ENCODE peak calls at places on chromosomes 3 and 15, in eight cellular contexts. H is A549, E is HCT116, C is endothelial cell of umbilical vein, F is H1, O is HepG2, Z is GM12878, X is K562. K is an unnamed sample.

GRCh38 chr15:35756588-35756987 is 210.6 kb upstream of the DPH6 start:
- DNase-seq in H (no peak), E (no peak), C (no peak), F (no peak), O (no peak), Z (no peak), X (no peak), K (no peak)

GRCh38 chr3:64945171-64945684 is 257.4 kb upstream of the ADAMTS9 start:
- DNase-seq in H (no peak), E (no peak), C (peak), F (peak), O (no peak), Z (no peak), X (no peak), K (no peak)

GRCh38 chr3:66480666-66481065 is 20.2 kb downstream of the LRIG1 start:
- DNase-seq in H (no peak), E (no peak), C (peak), F (no peak), O (peak), Z (peak), X (no peak), K (no peak)

GRCh38 chr3:42655331-42655888 is 1.9 kb downstream of the ZBTB47 start:
- DNase-seq in H (no peak), E (no peak), C (peak), F (peak), O (no peak), Z (no peak), X (no peak), K (no peak)

GRCh38 chr3:23004971-23005370 is 198.2 kb upstream of the UBE2E2 start:
- DNase-seq in H (peak), E (no peak), C (no peak), F (no peak), O (peak), Z (no peak), X (no peak), K (no peak)

GRCh38 chr3:108127301-108127988 is 36.6 kb upstream of the CD47 start:
- DNase-seq in H (no peak), E (no peak), C (no peak), F (no peak), O (no peak), Z (peak), X (no peak), K (peak)

GRCh38 chr15:62365795-62366442 is 200.8 kb upstream of the C2CD4B start:
- DNase-seq in H (no peak), E (no peak), C (no peak), F (no peak), O (peak), Z (no peak), X (no peak), K (no peak)

GRCh38 chr3:182490601-182491485 is 302.5 kb upstream of the ATP11B start:
- DNase-seq in H (peak), E (peak), C (peak), F (no peak), O (peak), Z (no peak), X (peak), K (peak)

GRCh38 chr3:45048244-45048643 is 22.1 kb downstream of the CLEC3B start:
- DNase-seq in H (no peak), E (no peak), C (no peak), F (no peak), O (no peak), Z (no peak), X (no peak), K (no peak)

GRCh38 chr3:18124501-18124900 is 300.6 kb downstream of the SATB1 start:
- DNase-seq in H (no peak), E (peak), C (no peak), F (no peak), O (no peak), Z (no peak), X (no peak), K (peak)

GRCh38 chr3:183904833-183905780 is 20.4 kb upstream of the PARL start:
- DNase-seq in H (no peak), E (no peak), C (no peak), F (no peak), O (no peak), Z (no peak), X (no peak), K (no peak)

GRCh38 chr3:53618946-53619345 is 124.5 kb downstream of the CACNA1D start:
- DNase-seq in H (no peak), E (no peak), C (no peak), F (peak), O (no peak), Z (no peak), X (no peak), K (no peak)

GRCh38 chr3:53748512-53749271 is 97.5 kb downstream of the CHDH start:
- DNase-seq in H (no peak), E (no peak), C (no peak), F (no peak), O (no peak), Z (peak), X (no peak), K (no peak)

GRCh38 chr3:3853584-3853983 is 54.4 kb downstream of the LRRN1 start:
- DNase-seq in H (no peak), E (no peak), C (no peak), F (no peak), O (no peak), Z (no peak), X (no peak), K (peak)

GRCh38 chr3:122149228-122149627 is 34.2 kb upstream of the CASR start:
- DNase-seq in H (no peak), E (no peak), C (no peak), F (no peak), O (no peak), Z (no peak), X (no peak), K (no peak)

GRCh38 chr3:82525-82924 is 114.0 kb upstream of the CHL1 start:
- DNase-seq in H (no peak), E (no peak), C (no peak), F (no peak), O (no peak), Z (no peak), X (no peak), K (no peak)

GRCh38 chr3:155382396-155383042 is 89.0 kb upstream of the STRIT1 start:
- DNase-seq in H (peak), E (peak), C (peak), F (peak), O (peak), Z (no peak), X (peak), K (peak)

GRCh38 chr3:53806182-53807116 is 39.8 kb downstream of the CHDH start:
- DNase-seq in H (no peak), E (no peak), C (no peak), F (no peak), O (peak), Z (peak), X (no peak), K (no peak)

GRCh38 chr3:264394-265156 is 68.0 kb downstream of the CHL1 start:
- DNase-seq in H (peak), E (no peak), C (no peak), F (no peak), O (peak), Z (no peak), X (no peak), K (peak)

DNA sequence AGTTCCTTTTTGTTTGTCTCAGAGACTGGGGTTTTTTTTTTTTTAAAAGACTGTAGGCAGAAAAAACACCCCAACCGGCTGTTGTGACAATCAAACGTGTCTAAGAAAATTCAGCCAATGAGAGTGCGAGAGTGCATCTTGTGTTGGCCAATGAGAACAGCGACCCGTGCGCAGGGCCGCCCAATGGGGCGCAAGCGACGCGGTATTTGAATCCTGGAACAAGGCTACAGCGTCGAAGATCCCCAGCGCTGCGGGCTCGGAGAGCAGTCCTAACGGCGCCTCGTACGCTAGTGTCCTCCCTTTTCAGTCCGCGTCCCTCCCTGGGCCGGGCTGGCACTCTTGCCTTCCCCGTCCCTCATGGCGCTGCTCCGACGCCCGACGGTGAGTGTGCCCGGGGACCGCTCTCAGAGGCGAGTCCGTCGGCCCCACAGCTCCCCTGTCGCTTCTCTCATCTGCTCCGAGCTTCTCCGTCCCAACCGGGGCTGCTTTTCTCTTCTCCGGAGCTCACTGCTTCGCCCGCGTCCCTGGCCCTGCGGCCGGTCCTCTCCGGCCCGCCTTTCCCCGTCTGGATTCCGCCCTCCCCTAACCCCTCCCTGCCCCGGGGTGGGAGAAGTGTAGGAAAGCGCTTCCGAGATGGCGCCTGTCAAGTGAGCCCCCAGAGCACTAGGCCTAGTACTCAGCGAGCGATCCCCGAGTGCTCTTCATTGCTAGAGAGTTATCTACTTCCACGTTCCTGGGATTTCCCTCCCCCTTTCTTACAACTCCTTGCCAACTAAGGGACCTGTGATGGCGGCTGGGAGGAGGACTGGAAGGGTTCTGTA is at the start of gene CCNB2:
- DNase-seq in H (peak), E (peak), C (peak), F (peak), O (peak), Z (peak), X (peak), K (peak)
- TF ChIP-seq POLR2A in H (peak), E (peak), C (peak), F (peak), O (peak), Z (peak), X (peak), K (peak)

DNA sequence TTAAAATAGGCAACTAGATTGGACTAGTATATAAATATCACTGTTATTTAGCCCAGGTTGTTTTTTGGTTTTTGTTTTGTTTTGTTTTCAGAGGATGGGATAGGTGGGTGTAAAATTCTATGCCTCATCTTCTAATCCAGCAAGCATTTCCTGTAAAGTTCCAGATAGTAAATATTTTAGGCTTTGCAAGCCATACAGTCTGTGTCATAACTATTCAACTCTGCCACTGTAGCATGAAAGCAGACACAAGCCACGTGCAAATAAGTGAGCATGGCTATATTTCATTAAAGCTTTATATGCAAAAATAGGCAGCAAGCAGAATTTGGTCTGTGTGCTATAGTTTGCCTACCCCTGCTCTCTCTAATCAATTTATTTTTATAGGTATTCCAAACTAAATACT is 657.3 kb upstream of the TGFBR2 start:
- DNase-seq in H (no peak), E (no peak), C (no peak), F (no peak), O (no peak), Z (no peak), X (no peak), K (no peak)
- TF ChIP-seq MAX in H (no peak), E (no peak), C (no peak), F (no peak), O (no peak), Z (no peak), X (no peak), K (no peak)

DNA sequence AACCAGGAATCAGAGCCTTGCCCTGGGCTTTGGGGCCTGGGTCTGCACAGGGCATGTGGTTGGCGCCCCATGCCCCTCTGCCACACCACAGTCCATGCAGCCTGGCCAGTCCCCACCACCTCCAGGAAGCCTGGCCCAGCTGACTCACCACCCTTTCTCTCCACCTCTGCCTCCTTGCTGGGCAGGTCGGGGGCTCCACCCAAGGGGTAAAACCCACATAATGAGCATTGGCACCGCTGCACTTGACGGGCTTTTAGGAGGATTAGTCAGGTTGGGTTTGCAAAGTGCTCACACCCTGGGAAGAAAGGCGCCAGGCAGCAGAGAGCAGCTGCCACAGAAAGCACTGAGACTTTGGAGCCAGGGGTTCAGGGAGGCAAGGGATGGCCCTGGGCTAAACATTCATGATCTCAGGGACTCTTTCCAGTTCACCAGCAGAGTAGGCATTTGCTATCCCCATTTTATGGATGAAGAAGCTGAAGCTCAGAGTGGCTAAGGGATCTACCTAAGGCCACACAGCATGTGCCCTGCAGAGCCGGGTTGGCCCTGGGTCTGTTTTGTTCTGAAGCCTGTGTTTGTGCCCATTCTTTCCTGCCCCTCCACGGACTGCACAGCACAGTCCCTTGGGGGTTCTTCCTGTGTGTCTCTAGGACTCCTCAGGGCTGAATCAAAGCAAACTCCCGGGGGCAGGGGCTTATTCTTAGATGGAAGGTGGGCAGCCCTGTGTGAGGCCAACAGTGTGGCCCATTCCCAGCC is 113.4 kb downstream of the ETFA start:
- DNase-seq in H (no peak), E (peak), C (no peak), F (no peak), O (no peak), Z (no peak), X (no peak), K (no peak)
- TF ChIP-seq CTCF in H (no peak), E (no peak), C (no peak), F (no peak), O (no peak), Z (no peak), X (no peak), K (no peak)

GRCh38 chr3:48429416-48430358 is at the start of gene PLXNB1:
- DNase-seq in H (peak), E (no peak), C (peak), F (peak), O (peak), Z (no peak), X (peak), K (peak)
- TF ChIP-seq POLR2A in H (peak), E (no peak), C (no peak), F (peak), O (no peak), Z (peak), X (peak), K (peak)

GRCh38 chr3:126657901-126658300 is 3.0 kb upstream of the TXNRD3 start:
- DNase-seq in H (no peak), E (no peak), C (no peak), F (no peak), O (no peak), Z (no peak), X (no peak), K (no peak)

GRCh38 chr3:126655887-126656286 is 963 bp upstream of the TXNRD3 start:
- DNase-seq in H (no peak), E (no peak), C (no peak), F (no peak), O (no peak), Z (no peak), X (no peak), K (no peak)

GRCh38 chr3:126658584-126658983 is 3.7 kb upstream of the TXNRD3 start:
- DNase-seq in H (no peak), E (no peak), C (no peak), F (no peak), O (no peak), Z (no peak), X (no peak), K (no peak)

GRCh38 chr3:126654571-126655393 is at the start of gene TXNRD3:
- DNase-seq in H (peak), E (peak), C (peak), F (peak), O (peak), Z (no peak), X (peak), K (peak)

GRCh38 chr3:126656376-126657134 is 1.6 kb upstream of the TXNRD3 start:
- DNase-seq in H (no peak), E (no peak), C (no peak), F (no peak), O (no peak), Z (no peak), X (no peak), K (no peak)
- TF ChIP-seq MAX in H (no peak), E (no peak), C (no peak), F (no peak), O (no peak), Z (no peak), X (no peak), K (no peak)

GRCh38 chr3:13025778-13026518 is 47.3 kb downstream of the IQSEC1 start:
- DNase-seq in H (no peak), E (no peak), C (no peak), F (no peak), O (no peak), Z (no peak), X (no peak), K (no peak)
- TF ChIP-seq CTCF in H (no peak), E (no peak), C (no peak), F (no peak), O (no peak), Z (no peak), X (no peak), K (no peak)

GRCh38 chr15:75620043-75620775 is 5.3 kb downstream of the SNUPN start:
- DNase-seq in H (no peak), E (no peak), C (no peak), F (no peak), O (no peak), Z (no peak), X (no peak), K (peak)

GRCh38 chr15:75625542-75626347 is at the start of gene SNUPN:
- DNase-seq in H (peak), E (peak), C (peak), F (peak), O (peak), Z (peak), X (peak), K (peak)

GRCh38 chr15:75616766-75617165 is 8.8 kb downstream of the SNUPN start:
- DNase-seq in H (no peak), E (no peak), C (no peak), F (no peak), O (no peak), Z (no peak), X (no peak), K (no peak)

GRCh38 chr15:75622505-75622904 is 3.0 kb downstream of the SNUPN start:
- DNase-seq in H (no peak), E (no peak), C (no peak), F (no peak), O (no peak), Z (no peak), X (no peak), K (no peak)

GRCh38 chr15:75620776-75621536 is 4.6 kb downstream of the SNUPN start:
- DNase-seq in H (no peak), E (no peak), C (peak), F (no peak), O (no peak), Z (no peak), X (no peak), K (peak)
- TF ChIP-seq POLR2A in H (no peak), E (no peak), C (no peak), F (no peak), O (no peak), Z (no peak), X (no peak), K (no peak)

GRCh38 chr15:69145694-69146492 is 14.5 kb upstream of the GLCE start:
- DNase-seq in H (no peak), E (no peak), C (no peak), F (peak), O (no peak), Z (no peak), X (no peak), K (peak)

GRCh38 chr15:69146724-69147435 is 13.6 kb upstream of the GLCE start:
- DNase-seq in H (no peak), E (no peak), C (no peak), F (peak), O (no peak), Z (no peak), X (no peak), K (no peak)

GRCh38 chr15:69143756-69144436 is 16.5 kb upstream of the GLCE start:
- DNase-seq in H (no peak), E (no peak), C (no peak), F (no peak), O (no peak), Z (no peak), X (no peak), K (no peak)

GRCh38 chr15:69145149-69145693 is 15.2 kb upstream of the GLCE start:
- DNase-seq in H (no peak), E (no peak), C (no peak), F (no peak), O (no peak), Z (no peak), X (no peak), K (no peak)

DNA sequence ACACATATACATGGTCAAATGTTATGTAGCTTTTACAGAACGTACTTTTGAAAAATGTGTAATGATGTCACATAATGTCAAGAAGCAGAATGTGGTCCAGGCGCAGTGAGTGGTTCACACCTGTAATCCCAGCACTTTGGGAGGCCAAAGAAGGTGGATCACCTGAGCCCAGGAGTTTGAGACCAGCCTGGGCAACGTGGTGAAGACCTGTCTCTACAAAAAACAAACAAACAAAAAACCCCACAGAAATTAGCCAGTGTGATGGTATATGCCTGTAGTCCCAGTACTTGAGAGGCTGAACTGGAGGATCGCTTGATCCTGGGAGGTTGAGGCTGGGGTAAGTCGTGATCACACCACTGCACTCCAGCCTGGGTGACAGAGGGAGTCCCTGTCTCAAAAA is 15.9 kb upstream of the GLCE start:
- DNase-seq in H (no peak), E (no peak), C (no peak), F (no peak), O (no peak), Z (no peak), X (no peak), K (no peak)
- TF ChIP-seq MAX in H (no peak), E (no peak), C (no peak), F (no peak), O (no peak), Z (no peak), X (no peak), K (no peak)

DNA sequence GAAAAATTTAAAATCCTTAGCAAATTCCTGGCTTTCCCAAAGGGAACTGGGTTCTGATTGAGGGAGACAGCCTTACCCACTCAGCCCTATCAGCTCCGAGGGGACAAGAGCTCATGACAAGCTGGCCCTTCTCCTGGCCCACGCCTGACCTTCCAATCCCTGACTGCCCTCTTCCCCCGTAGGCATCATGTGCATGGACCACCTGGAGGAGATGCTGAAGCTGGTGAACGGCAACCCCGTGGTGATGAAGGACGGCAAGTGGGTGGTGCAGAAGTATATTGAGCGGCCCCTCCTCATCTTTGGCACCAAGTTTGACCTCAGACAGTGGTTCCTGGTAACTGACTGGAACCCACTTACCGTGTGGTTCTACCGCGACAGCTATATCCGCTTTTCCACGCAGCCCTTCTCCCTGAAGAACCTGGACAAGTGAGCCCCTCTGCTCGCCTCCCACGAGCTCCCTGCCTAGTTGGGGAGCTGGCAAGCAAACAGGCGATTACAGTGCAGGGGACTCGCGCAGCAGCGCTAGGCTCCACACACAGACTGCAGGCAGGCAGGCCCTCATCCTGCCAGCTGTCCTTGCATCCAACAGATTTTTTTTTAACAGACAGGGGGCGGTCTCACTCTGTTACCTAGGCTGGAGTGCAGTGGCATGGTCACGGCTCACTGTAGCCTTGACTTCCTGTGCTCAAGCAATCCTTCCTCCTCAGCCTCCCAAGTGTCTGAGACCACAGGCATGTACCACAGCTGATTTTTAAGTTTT is 16.8 kb downstream of the RPUSD3 start:
- DNase-seq in H (peak), E (no peak), C (no peak), F (peak), O (peak), Z (no peak), X (peak), K (peak)
- TF ChIP-seq CTCF in H (peak), E (peak), C (peak), F (peak), O (peak), Z (no peak), X (peak), K (peak)